ENCODE peak calls at places on chromosomes 12 and 14, in four cellular contexts. Q, S, H and G are unnamed samples.

GRCh38 chr14:72851660-72852059 is 42.2 kb downstream of the DPF3 start:
- DNase-seq in H (no peak), Q (no peak), S (no peak), G (no peak)

GRCh38 chr14:82009076-82009475 is 475.4 kb upstream of the SEL1L start:
- DNase-seq in S (no peak), Q (peak), H (no peak), G (no peak)

GRCh38 chr12:83172441-83172840 is 485.7 kb downstream of the TMTC2 start:
- DNase-seq in H (no peak), S (no peak), Q (no peak), G (no peak)

GRCh38 chr14:74275265-74275841 is 27.4 kb downstream of the ABCD4 start:
- DNase-seq in S (no peak), H (no peak), Q (no peak), G (peak)

GRCh38 chr12:15001733-15002471 is 29.1 kb downstream of the PDE6H start:
- DNase-seq in Q (peak), H (no peak), S (no peak), G (no peak)

GRCh38 chr14:72000907-72001306 is 68.7 kb downstream of the RGS6 start:
- DNase-seq in H (no peak), S (no peak), Q (no peak), G (no peak)

GRCh38 chr14:22313172-22313801 is 275.7 kb downstream of the DAD1 start:
- DNase-seq in S (no peak), Q (no peak), H (no peak), G (no peak)

GRCh38 chr12:29796823-29797263 is 13.1 kb upstream of the TMTC1 start:
- DNase-seq in Q (peak), S (no peak), H (no peak), G (peak)

GRCh38 chr12:57161491-57161890 is 14.1 kb upstream of the LRP1-AS start:
- DNase-seq in Q (no peak), S (no peak), H (no peak), G (no peak)

GRCh38 chr14:105061428-105062047 is 3.7 kb downstream of the GPR132 start:
- DNase-seq in S (no peak), H (peak), Q (no peak), G (no peak)

GRCh38 chr14:75469606-75470237 is 41.9 kb downstream of the JDP2 start:
- DNase-seq in Q (no peak), S (no peak), H (no peak), G (no peak)

GRCh38 chr12:54294152-54294913 is 6.5 kb downstream of the NFE2 start:
- DNase-seq in S (peak), H (peak), Q (peak), G (no peak)

GRCh38 chr14:51018521-51018920 is 74.2 kb upstream of the PYGL start:
- DNase-seq in S (no peak), Q (no peak), H (no peak), G (no peak)

GRCh38 chr14:101926620-101927019 is 37.8 kb upstream of the DYNC1H1 start:
- DNase-seq in H (no peak), Q (no peak), S (no peak), G (no peak)

GRCh38 chr12:48995061-48995879 is 3.9 kb downstream of the DDN start:
- DNase-seq in Q (peak), H (peak), S (no peak), G (peak)

GRCh38 chr12:6764011-6764828 is 1.9 kb upstream of the PTMS start:
- DNase-seq in Q (peak), H (peak), S (no peak), G (peak)

GRCh38 chr14:94649543-94650443 is 37.6 kb downstream of the SERPINA3 start:
- DNase-seq in H (no peak), Q (no peak), S (no peak), G (no peak)

GRCh38 chr14:78721756-78722455 is 551.7 kb downstream of the NRXN3 start:
- DNase-seq in H (no peak), Q (no peak), S (no peak), G (no peak)

GRCh38 chr12:30965613-30965985 is 39.1 kb downstream of the TSPAN11 start:
- DNase-seq in Q (peak), H (peak), S (no peak), G (no peak)

GRCh38 chr12:49881400-49882247 is 22.1 kb downstream of the FAIM2 start:
- DNase-seq in Q (no peak), H (no peak), S (no peak), G (no peak)

GRCh38 chr14:65286443-65286842 is 126.1 kb upstream of the FUT8 start:
- DNase-seq in S (no peak), H (no peak), Q (peak), G (no peak)

GRCh38 chr14:106843951-106844483 is 1317.6 kb downstream of the TMEM121 start:
- DNase-seq in H (peak), S (no peak), Q (peak), G (no peak)

GRCh38 chr12:11822071-11822818 is 172.8 kb downstream of the ETV6 start:
- DNase-seq in S (peak), H (peak), Q (peak), G (peak)

GRCh38 chr14:21059842-21060589 is 2.4 kb downstream of the RNASE8 start:
- DNase-seq in Q (no peak), H (no peak), S (no peak), G (no peak)

GRCh38 chr14:64623576-64624165 is 73.9 kb downstream of the PPP1R36 start:
- DNase-seq in S (no peak), Q (no peak), H (no peak), G (no peak)